ENCODE peak calls at places on chromosome 19, in eight cellular contexts. Y is heart right ventricle, N is dorsolateral prefrontal cortex, Z is hepatocyte, T is RWPE1, I is pancreas, L is cardiac muscle cell, Q is tibial nerve. F is an unnamed sample.

GRCh38 chr19:45474941-45475516 is 7.2 kb downstream of the FOSB start:
- DNase-seq in Y (no peak), L (peak), N (no peak), Q (no peak), T (no peak), Z (peak), I (peak), F (no peak)

GRCh38 chr19:13574933-13575332 is 68.7 kb upstream of the CACNA1A start:
- DNase-seq in L (peak), Y (no peak), T (peak), I (no peak), Z (no peak), N (no peak), Q (no peak), F (no peak)

GRCh38 chr19:2337329-2337707 is 8.8 kb downstream of the SPPL2B start:
- DNase-seq in T (no peak), Z (peak), L (peak), I (peak), Q (peak), Y (no peak), N (peak), F (no peak)

GRCh38 chr19:30070198-30070969 is 128.3 kb downstream of the URI1 start:
- DNase-seq in N (no peak), T (no peak), Y (no peak), Q (no peak), Z (peak), L (no peak), I (no peak), F (no peak)

GRCh38 chr19:33214621-33215020 is 11.0 kb downstream of the SLC7A10 start:
- DNase-seq in I (no peak), N (no peak), T (no peak), Z (peak), Q (no peak), Y (no peak), L (peak), F (peak)

GRCh38 chr19:1673645-1674292 is 21.4 kb upstream of the TCF3 start:
- DNase-seq in Y (no peak), N (no peak), T (no peak), L (no peak), Z (no peak), Q (no peak), I (peak), F (no peak)

GRCh38 chr19:531009-531752 is 379 bp upstream of the CDC34 start:
- DNase-seq in T (peak), N (peak), Y (peak), Q (peak), Z (peak), I (peak), L (peak), F (peak)

GRCh38 chr19:37706052-37706605 is 13.4 kb downstream of the ZNF607 start:
- DNase-seq in I (no peak), N (no peak), Y (no peak), L (no peak), Z (no peak), T (no peak), Q (no peak), F (no peak)

GRCh38 chr19:898663-899062 is 5.4 kb downstream of the RNU6-9 start:
- DNase-seq in Y (no peak), Z (no peak), Q (no peak), T (no peak), I (no peak), N (peak), L (no peak), F (no peak)

GRCh38 chr19:5470264-5470671 is 15.1 kb downstream of the ZNRF4 start:
- DNase-seq in N (no peak), Z (peak), Y (no peak), L (no peak), Q (no peak), T (peak), I (no peak), F (no peak)

GRCh38 chr19:35357867-35358573 is at the start of gene FFAR3:
- DNase-seq in N (no peak), T (no peak), Q (peak), Y (peak), L (peak), I (peak), Z (no peak), F (no peak)

GRCh38 chr19:1558552-1558951 is 9.6 kb downstream of the MEX3D start:
- DNase-seq in I (no peak), N (no peak), Z (no peak), L (no peak), Y (no peak), T (no peak), Q (no peak), F (no peak)

GRCh38 chr19:5109560-5109959 is 140.6 kb downstream of the KDM4B start:
- DNase-seq in L (no peak), I (no peak), T (no peak), N (no peak), Q (no peak), Y (no peak), Z (no peak), F (no peak)

GRCh38 chr19:5623397-5624153 is 692 bp downstream of the SAFB start:
- DNase-seq in L (no peak), Q (no peak), Y (peak), I (no peak), Z (peak), N (no peak), T (no peak), F (no peak)

GRCh38 chr19:2554856-2555255 is 78.9 kb downstream of the GADD45B start:
- DNase-seq in I (no peak), L (no peak), N (no peak), Z (no peak), T (no peak), Y (no peak), Q (no peak), F (no peak)

GRCh38 chr19:7159105-7159933 is 89.8 kb downstream of the ZNF557 start:
- DNase-seq in L (peak), Y (peak), Z (peak), N (peak), Q (no peak), I (no peak), T (no peak), F (no peak)

GRCh38 chr19:5434970-5435641 is 20.1 kb upstream of the ZNRF4 start:
- DNase-seq in N (peak), Z (peak), I (no peak), Y (no peak), T (peak), Q (no peak), L (peak), F (no peak)

GRCh38 chr19:42469311-42470239 is 26.8 kb upstream of the CXCL17 start:
- DNase-seq in Z (no peak), Y (no peak), I (no peak), N (no peak), L (no peak), T (no peak), Q (no peak), F (no peak)

DNA sequence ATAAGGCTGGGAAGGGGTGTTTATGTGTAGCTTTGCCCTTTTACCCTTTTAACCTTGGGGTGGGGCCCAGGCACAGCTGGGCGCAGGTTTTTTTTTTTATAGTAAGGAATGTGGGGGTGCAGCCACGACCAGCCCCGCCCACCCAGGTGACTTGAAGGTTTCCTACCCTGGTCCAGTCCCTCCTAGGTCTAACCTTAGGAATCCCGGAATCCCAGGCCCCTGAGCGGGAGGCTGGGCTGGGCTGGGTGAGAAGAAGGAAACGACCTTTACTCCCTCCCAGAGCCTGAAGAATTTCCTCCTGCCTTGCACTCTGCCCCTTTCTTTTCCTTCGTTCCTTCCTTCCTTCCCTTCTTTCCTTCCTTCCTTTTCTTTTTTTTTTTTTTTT is 12.3 kb downstream of the TJP3 start:
- DNase-seq in I (peak), L (no peak), N (no peak), Z (peak), Q (no peak), Y (no peak), T (no peak), F (no peak)
- TF ChIP-seq CTCF in I (no peak), L (no peak), N (no peak), Z (no peak), Q (no peak), Y (no peak), T (no peak), F (no peak)

GRCh38 chr19:49666120-49666444 is 349 bp downstream of the BCL2L12 start:
- DNase-seq in T (peak), Z (no peak), N (no peak), I (no peak), Q (no peak), Y (no peak), L (no peak), F (no peak)
- TF ChIP-seq CTCF in T (no peak), Z (peak), N (no peak), I (no peak), Q (no peak), Y (peak), L (no peak), F (no peak)

GRCh38 chr19:58181902-58182576 is 822 bp upstream of the ZNF274 start:
- DNase-seq in I (no peak), Q (peak), T (no peak), Z (no peak), Y (peak), L (peak), N (no peak), F (no peak)
- TF ChIP-seq CTCF in I (peak), Q (no peak), T (peak), Z (peak), Y (peak), L (peak), N (peak), F (peak)

GRCh38 chr19:18488403-18488723 is 33.5 kb downstream of the ELL start:
- DNase-seq in N (no peak), Y (no peak), I (no peak), L (no peak), T (no peak), Q (no peak), Z (no peak), F (no peak)
- TF ChIP-seq CTCF in N (no peak), Y (peak), I (no peak), L (peak), T (no peak), Q (no peak), Z (no peak), F (no peak)

DNA sequence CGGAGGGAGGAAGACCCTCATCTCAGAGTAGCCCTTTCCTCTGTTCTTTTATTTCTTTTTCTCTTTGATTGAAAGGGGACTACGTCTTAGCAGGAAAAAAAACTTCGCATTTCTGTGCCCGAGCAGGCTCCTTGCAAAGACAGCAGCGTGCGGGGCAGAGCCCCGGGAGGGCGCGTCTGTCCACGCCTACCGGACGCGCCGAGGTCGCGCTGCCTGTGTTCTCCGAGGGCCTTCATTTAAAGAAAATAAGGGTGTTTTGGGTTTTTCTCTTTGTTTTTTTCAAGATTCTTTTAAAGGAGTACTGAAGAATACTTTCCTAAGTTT is 29.2 kb downstream of the CERS1 start:
- DNase-seq in L (no peak), N (no peak), T (no peak), Z (no peak), Y (no peak), I (no peak), Q (no peak), F (no peak)
- TF ChIP-seq CTCF in L (no peak), N (peak), T (peak), Z (no peak), Y (no peak), I (no peak), Q (peak), F (no peak)

GRCh38 chr19:46785980-46786235 is 2.5 kb downstream of the SLC1A5 start:
- DNase-seq in I (no peak), Y (no peak), L (no peak), Q (no peak), Z (no peak), N (no peak), T (no peak), F (no peak)

GRCh38 chr19:46785054-46785979 is 3.1 kb downstream of the SLC1A5 start:
- DNase-seq in L (peak), Z (no peak), I (no peak), Y (no peak), T (no peak), N (no peak), Q (no peak), F (no peak)

GRCh38 chr19:46782355-46783019 is 5.9 kb downstream of the SLC1A5 start:
- DNase-seq in N (no peak), Y (no peak), L (no peak), Z (no peak), T (no peak), I (no peak), Q (no peak), F (no peak)

GRCh38 chr19:46783670-46784069 is 4.7 kb downstream of the SLC1A5 start:
- DNase-seq in Y (no peak), Q (no peak), Z (no peak), I (peak), T (no peak), L (no peak), N (no peak), F (no peak)

GRCh38 chr19:46784262-46785053 is 3.9 kb downstream of the SLC1A5 start:
- DNase-seq in Q (peak), N (no peak), Z (peak), I (peak), L (peak), Y (peak), T (peak), F (peak)
- TF ChIP-seq CTCF in Q (no peak), N (no peak), Z (peak), I (no peak), L (peak), Y (peak), T (no peak), F (no peak)

GRCh38 chr19:38838986-38839761 is 7.6 kb upstream of the ECH1 start:
- DNase-seq in L (no peak), Z (peak), I (peak), T (no peak), Q (no peak), N (no peak), Y (no peak), F (no peak)

GRCh38 chr19:38837304-38837626 is 5.7 kb upstream of the ECH1 start:
- DNase-seq in Y (no peak), T (no peak), Z (peak), L (no peak), I (peak), N (no peak), Q (no peak), F (no peak)

GRCh38 chr19:38839816-38840582 is 8.4 kb upstream of the ECH1 start:
- DNase-seq in L (no peak), N (no peak), Y (no peak), Q (no peak), Z (no peak), I (no peak), T (no peak), F (no peak)

GRCh38 chr19:38837656-38838121 is 6.1 kb upstream of the ECH1 start:
- DNase-seq in Q (no peak), L (no peak), T (peak), Y (no peak), I (peak), Z (peak), N (no peak), F (no peak)

GRCh38 chr19:38838208-38838985 is 6.8 kb upstream of the ECH1 start:
- DNase-seq in Z (peak), Y (no peak), Q (no peak), T (peak), I (peak), L (no peak), N (no peak), F (no peak)
- TF ChIP-seq CTCF in Z (peak), Y (no peak), Q (no peak), T (no peak), I (no peak), L (no peak), N (no peak), F (no peak)

GRCh38 chr19:40210919-40211318 is 7.3 kb downstream of the TTC9B start:
- DNase-seq in N (no peak), I (no peak), Z (no peak), Y (no peak), T (no peak), Q (no peak), L (no peak), F (peak)
- TF ChIP-seq CTCF in N (no peak), I (no peak), Z (no peak), Y (no peak), T (no peak), Q (no peak), L (no peak), F (no peak)

GRCh38 chr19:58229255-58229639 is 533 bp downstream of the ZNF544 start:
- DNase-seq in Y (peak), T (peak), N (no peak), Q (no peak), Z (peak), I (no peak), L (peak), F (no peak)
- TF ChIP-seq CTCF in Y (peak), T (peak), N (no peak), Q (no peak), Z (peak), I (no peak), L (no peak), F (no peak)

DNA sequence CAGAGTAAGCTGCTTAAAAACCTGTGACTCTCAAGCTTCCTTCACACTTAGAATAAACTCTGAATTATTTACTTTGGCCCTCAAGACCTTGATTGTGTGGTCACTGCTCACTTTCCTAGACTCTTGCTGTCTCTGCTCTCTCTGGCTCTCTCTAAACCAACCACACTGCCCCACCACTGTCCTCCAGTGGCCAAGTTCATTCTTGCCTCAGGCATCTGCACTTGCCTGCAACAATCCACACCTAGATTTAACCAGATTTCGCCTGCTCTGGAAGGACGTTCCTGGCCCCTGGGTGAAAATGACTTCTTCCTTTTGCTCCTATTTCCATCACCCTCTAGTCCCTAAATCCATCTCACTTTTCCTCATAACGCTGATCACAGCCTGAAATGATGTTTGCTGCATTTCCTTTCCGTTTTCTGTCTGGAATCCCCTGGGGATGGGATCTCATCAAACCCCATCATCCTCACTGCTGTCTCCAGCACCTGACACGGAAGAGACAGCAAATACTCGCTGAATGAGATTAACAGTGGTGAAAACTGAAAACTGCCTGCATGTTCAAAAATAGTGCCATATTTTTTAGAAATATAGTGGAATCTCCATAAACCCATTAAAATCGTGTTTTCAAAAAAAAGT is 232.6 kb downstream of the UQCRFS1 start:
- DNase-seq in N (no peak), L (peak), Q (no peak), T (no peak), I (no peak), Y (no peak), Z (no peak), F (no peak)
- TF ChIP-seq CTCF in N (no peak), L (peak), Q (no peak), T (no peak), I (no peak), Y (peak), Z (peak), F (no peak)

F was measured in D721Med.